ENCODE peak calls at places on chromosomes 13 and 19, in nine cellular contexts. C, P, V, S, Z, F, X, W and L are unnamed samples.

GRCh38 chr19:9362905-9363304 is at the start of gene ZNF177:
- DNase-seq in P (no peak), W (no peak), F (no peak), S (no peak), C (no peak), Z (no peak), V (no peak), X (peak; percentile 31), L (no peak)

GRCh38 chr19:30781519-30781918 is 409.3 kb downstream of the ZNF536 start:
- DNase-seq in X (no peak), V (no peak), C (no peak), S (peak; percentile 27), W (peak; percentile 57), Z (no peak), F (no peak), P (peak; percentile 14), L (no peak)

GRCh38 chr13:97194473-97194872 is 27.7 kb upstream of the MBNL2 start:
- DNase-seq in C (no peak), F (no peak), X (peak; percentile 80), S (no peak), W (no peak), P (no peak), V (no peak), Z (no peak), L (no peak)

GRCh38 chr13:94305463-94305862 is 174.0 kb downstream of the DCT start:
- DNase-seq in W (no peak), X (peak; percentile 83), Z (no peak), C (no peak), P (no peak), S (no peak), V (no peak), F (no peak), L (peak; percentile 39)

GRCh38 chr13:36475468-36475867 is 43.2 kb downstream of the CCNA1 start:
- DNase-seq in W (no peak), S (no peak), V (no peak), C (no peak), P (peak; percentile 80), F (no peak), Z (no peak), X (no peak), L (no peak)

GRCh38 chr13:24861617-24862362 is 97.8 kb downstream of the RNF17 start:
- DNase-seq in F (no peak), S (no peak), P (no peak), Z (no peak), W (no peak), C (no peak), X (no peak), V (no peak), L (no peak)

GRCh38 chr19:12628040-12629022 is 17.6 kb downstream of the ZNF791 start:
- DNase-seq in C (no peak), W (no peak), F (no peak), V (no peak), X (peak; percentile 44), Z (no peak), P (no peak), S (no peak), L (no peak)

GRCh38 chr19:12155324-12155723 is 1.2 kb downstream of the ZNF625 start:
- DNase-seq in C (no peak), V (no peak), X (no peak), Z (no peak), W (no peak), P (no peak), S (no peak), F (no peak), L (no peak)

GRCh38 chr13:91722267-91722884 is 324.0 kb downstream of the GPC5 start:
- DNase-seq in F (no peak), X (peak; percentile 11), P (no peak), C (no peak), S (no peak), W (no peak), Z (no peak), V (no peak), L (no peak)

GRCh38 chr13:59906413-59907027 is 257.2 kb downstream of the DIAPH3 start:
- DNase-seq in S (no peak), C (no peak), X (peak; percentile 7), V (no peak), F (no peak), P (no peak), Z (no peak), W (no peak), L (no peak)

GRCh38 chr13:112583592-112584277 is 4.2 kb downstream of the TUBGCP3 start:
- DNase-seq in X (no peak), F (no peak), P (no peak), W (no peak), S (peak; percentile 67), V (no peak), C (peak; percentile 30), Z (no peak), L (peak; percentile 68)

GRCh38 chr19:52343548-52343947 is 7.5 kb downstream of the ZNF610 start:
- DNase-seq in V (no peak), W (no peak), Z (no peak), F (peak; percentile 36), S (peak; percentile 46), C (no peak), X (peak; percentile 20), P (peak; percentile 91), L (peak; percentile 65)

GRCh38 chr13:30832845-30833332 is 73.2 kb upstream of the MEDAG start:
- DNase-seq in P (peak; percentile 77), F (peak; percentile 31), W (no peak), S (no peak), Z (no peak), C (no peak), V (peak; percentile 48), X (peak; percentile 68), L (no peak)

GRCh38 chr13:41709511-41709910 is 251.4 kb downstream of the VWA8 start:
- DNase-seq in S (no peak), Z (no peak), C (no peak), P (no peak), V (no peak), W (no peak), F (no peak), X (no peak), L (no peak)

DNA sequence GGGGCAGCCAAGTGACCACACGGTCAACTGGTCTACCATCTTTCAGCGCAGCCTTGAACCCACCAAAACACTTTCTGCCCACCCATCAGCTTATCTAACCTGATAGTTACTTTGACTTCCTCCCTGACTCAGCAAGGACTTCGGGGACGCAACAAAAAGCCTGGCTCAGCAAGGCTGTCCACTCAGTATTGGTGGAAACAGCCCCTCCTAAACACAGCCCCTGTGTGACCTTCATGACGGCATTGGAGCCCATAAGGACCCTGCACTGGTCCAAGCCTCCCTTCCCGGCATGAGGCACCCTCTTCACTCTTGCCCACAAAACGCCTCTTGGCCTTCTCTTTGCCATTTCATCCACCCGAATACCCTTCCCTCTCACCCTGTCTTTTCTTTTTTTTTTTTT is 39.1 kb downstream of the INSR start:
- DNase-seq in X (no peak), F (no peak), P (no peak), V (no peak), C (no peak), Z (no peak), W (no peak), S (no peak), L (no peak)
- H3K27ac ChIP-seq in X (no peak overlapping the region), F (peak overlapping the region; percentile 78), P (no peak overlapping the region), V (no peak overlapping the region), C (peak overlapping the region; percentile 27), Z (no peak overlapping the region), W (no peak overlapping the region), S (no peak overlapping the region), L (no peak overlapping the region)

GRCh38 chr13:19596960-19597361 is 35.6 kb upstream of the TPTE2 start:
- DNase-seq in X (peak; percentile 30), Z (no peak), V (peak; percentile 25), S (no peak), C (no peak), W (no peak), P (no peak), F (no peak), L (no peak)
- H3K4me3 ChIP-seq in X (no peak overlapping the region), Z (no peak overlapping the region), V (no peak overlapping the region), S (no peak overlapping the region), C (no peak overlapping the region), W (no peak overlapping the region), P (no peak overlapping the region), F (no peak overlapping the region), L (no peak overlapping the region)

GRCh38 chr13:113814435-113814821 is 49.4 kb downstream of the GAS6 start:
- DNase-seq in S (no peak), C (no peak), V (no peak), Z (no peak), P (no peak), F (no peak), W (no peak), X (peak; percentile 72), L (no peak)

GRCh38 chr13:113812140-113813036 is 51.5 kb downstream of the GAS6 start:
- DNase-seq in V (no peak), S (no peak), C (no peak), P (no peak), W (no peak), F (no peak), Z (no peak), X (no peak), L (no peak)

GRCh38 chr13:113813749-113814434 is 50.0 kb downstream of the GAS6 start:
- DNase-seq in Z (no peak), P (no peak), F (no peak), S (no peak), C (no peak), V (no peak), X (peak; percentile 24), W (no peak), L (no peak)

GRCh38 chr13:113811081-113811928 is 52.3 kb downstream of the TMEM255B start:
- DNase-seq in F (no peak), S (no peak), W (no peak), P (no peak), X (no peak), C (no peak), V (no peak), Z (no peak), L (no peak)

DNA sequence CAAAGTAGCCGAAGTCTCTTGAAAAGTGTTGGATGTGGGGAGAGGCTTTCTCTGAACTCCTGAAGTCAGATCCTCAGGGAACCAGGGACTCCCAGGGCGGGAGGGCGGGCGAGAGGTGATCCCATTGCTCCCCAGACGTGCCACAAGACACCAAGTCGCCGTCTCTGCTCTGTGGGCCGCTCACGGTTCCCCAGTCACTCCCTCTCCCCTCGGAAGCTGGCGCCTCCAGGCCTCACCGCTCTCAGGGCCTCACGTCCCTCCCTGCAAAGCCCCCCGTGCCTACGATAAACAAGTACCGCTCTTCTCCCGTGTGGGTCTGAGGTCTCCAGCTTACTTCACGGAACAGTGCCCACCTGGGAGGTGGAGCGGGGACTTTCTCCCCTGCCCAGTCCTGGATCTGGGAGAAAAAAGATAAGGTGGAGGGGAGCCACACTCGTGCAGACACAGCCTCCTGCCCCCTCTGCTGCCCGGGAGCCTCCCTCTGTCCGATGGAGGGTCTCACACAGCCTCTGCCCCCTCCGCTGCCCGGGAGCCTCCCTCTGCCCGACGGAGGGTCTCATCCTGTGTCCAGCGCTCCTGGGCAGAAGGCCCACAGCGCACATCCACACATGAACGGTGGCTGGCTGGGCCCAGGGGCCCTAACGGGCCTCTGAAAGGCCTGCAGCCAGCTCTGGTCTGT is 50.7 kb downstream of the GAS6 start:
- DNase-seq in P (no peak), W (no peak), C (no peak), S (no peak), Z (no peak), X (no peak), V (no peak), F (no peak), L (no peak)
- H3K27ac ChIP-seq in P (no peak overlapping the region), W (no peak overlapping the region), C (peak overlapping the region; percentile 71), S (peak overlapping the region; percentile 40), Z (no peak overlapping the region), X (no peak overlapping the region), V (no peak overlapping the region), F (no peak overlapping the region), L (peak overlapping the region; percentile 47)

GRCh38 chr13:63481334-63481733 is 2065.7 kb upstream of the PCDH20 start:
- DNase-seq in C (no peak), X (no peak), F (no peak), Z (no peak), P (no peak), S (no peak), V (no peak), W (no peak), L (no peak)
- H3K4me3 ChIP-seq in C (no peak overlapping the region), X (no peak overlapping the region), F (no peak overlapping the region), Z (no peak overlapping the region), P (no peak overlapping the region), S (no peak overlapping the region), V (no peak overlapping the region), W (no peak overlapping the region), L (no peak overlapping the region)